ENCODE peak calls at places on chromosomes 1 and 21, in six cellular contexts. J, F, V, K, L and D are unnamed samples.

GRCh38 chr1:228989992-228990827 is 254.9 kb downstream of the RHOU start:
- DNase-seq in J (no peak), F (peak; percentile 5), V (peak; percentile 74), K (no peak), L (peak; percentile 41), D (peak; percentile 54)

GRCh38 chr1:79472067-79472656 is 465.6 kb upstream of the ADGRL4 start:
- DNase-seq in J (no peak), F (no peak), V (no peak), K (no peak), L (no peak), D (no peak)

GRCh38 chr1:13782634-13782995 is 82.6 kb downstream of the PRDM2 start:
- DNase-seq in J (no peak), F (no peak), V (no peak), K (no peak), L (no peak), D (no peak)

GRCh38 chr1:219402925-219403324 is 210.0 kb downstream of the ZC3H11B start:
- DNase-seq in J (no peak), F (no peak), V (no peak), K (no peak), L (no peak), D (no peak)

GRCh38 chr1:234926574-234927311 is 201.9 kb downstream of the TOMM20 start:
- DNase-seq in J (no peak), F (peak; percentile 72), V (no peak), K (no peak), L (no peak), D (peak; percentile 60)

GRCh38 chr1:232193451-232193783 is 436.5 kb downstream of the SIPA1L2 start:
- DNase-seq in J (no peak), F (no peak), V (no peak), K (no peak), L (no peak), D (no peak)

GRCh38 chr1:217650674-217651073 is 19.5 kb downstream of the SPATA17 start:
- DNase-seq in J (no peak), F (no peak), V (no peak), K (no peak), L (no peak), D (no peak)

GRCh38 chr1:66533804-66534745 is at the start of gene SGIP1:
- DNase-seq in J (peak; percentile 76), F (peak; percentile 15), V (peak; percentile 68), K (peak; percentile 87), L (peak; percentile 52), D (peak; percentile 46)

GRCh38 chr1:41501581-41501980 is 17.1 kb upstream of the EDN2 start:
- DNase-seq in J (no peak), F (no peak), V (no peak), K (no peak), L (peak; percentile 87), D (no peak)

GRCh38 chr1:11648732-11649158 is 5.5 kb downstream of the FBXO2 start:
- DNase-seq in J (no peak), F (peak; percentile 55), V (no peak), K (no peak), L (peak; percentile 67), D (no peak)

GRCh38 chr1:155024315-155024714 is 9.3 kb downstream of the DCST2 start:
- DNase-seq in J (no peak), F (no peak), V (no peak), K (no peak), L (no peak), D (no peak)

GRCh38 chr21:28587748-28588147 is 404.9 kb downstream of the LTN1 start:
- DNase-seq in J (peak; percentile 3), F (no peak), V (no peak), K (no peak), L (no peak), D (no peak)

GRCh38 chr1:209723761-209724693 is 19.4 kb downstream of the HSD11B1 start:
- DNase-seq in J (no peak), F (peak; percentile 66), V (no peak), K (no peak), L (no peak), D (no peak)

GRCh38 chr1:40892354-40892753 is 30.2 kb upstream of the CITED4 start:
- DNase-seq in J (no peak), F (no peak), V (no peak), K (no peak), L (no peak), D (no peak)

GRCh38 chr1:25698252-25698651 is 81.7 kb downstream of the MAN1C1 start:
- DNase-seq in J (no peak), F (peak; percentile 48), V (no peak), K (no peak), L (no peak), D (no peak)

GRCh38 chr1:184014271-184014670 is 23.3 kb downstream of the COLGALT2 start:
- DNase-seq in J (no peak), F (no peak), V (no peak), K (no peak), L (no peak), D (no peak)

GRCh38 chr21:23725576-23725975 is 1881.7 kb downstream of the MRPL39 start:
- DNase-seq in J (no peak), F (no peak), V (no peak), K (no peak), L (no peak), D (no peak)

GRCh38 chr1:243725846-243726245 is 124.2 kb downstream of the AKT3 start:
- DNase-seq in J (no peak), F (no peak), V (no peak), K (no peak), L (no peak), D (no peak)

GRCh38 chr1:209648366-209648765 is 3.9 kb downstream of the LAMB3 start:
- DNase-seq in J (no peak), F (no peak), V (no peak), K (no peak), L (no peak), D (no peak)

GRCh38 chr1:164683235-164683634 is 124.3 kb downstream of the PBX1 start:
- DNase-seq in J (no peak), F (no peak), V (no peak), K (no peak), L (peak; percentile 34), D (no peak)

DNA sequence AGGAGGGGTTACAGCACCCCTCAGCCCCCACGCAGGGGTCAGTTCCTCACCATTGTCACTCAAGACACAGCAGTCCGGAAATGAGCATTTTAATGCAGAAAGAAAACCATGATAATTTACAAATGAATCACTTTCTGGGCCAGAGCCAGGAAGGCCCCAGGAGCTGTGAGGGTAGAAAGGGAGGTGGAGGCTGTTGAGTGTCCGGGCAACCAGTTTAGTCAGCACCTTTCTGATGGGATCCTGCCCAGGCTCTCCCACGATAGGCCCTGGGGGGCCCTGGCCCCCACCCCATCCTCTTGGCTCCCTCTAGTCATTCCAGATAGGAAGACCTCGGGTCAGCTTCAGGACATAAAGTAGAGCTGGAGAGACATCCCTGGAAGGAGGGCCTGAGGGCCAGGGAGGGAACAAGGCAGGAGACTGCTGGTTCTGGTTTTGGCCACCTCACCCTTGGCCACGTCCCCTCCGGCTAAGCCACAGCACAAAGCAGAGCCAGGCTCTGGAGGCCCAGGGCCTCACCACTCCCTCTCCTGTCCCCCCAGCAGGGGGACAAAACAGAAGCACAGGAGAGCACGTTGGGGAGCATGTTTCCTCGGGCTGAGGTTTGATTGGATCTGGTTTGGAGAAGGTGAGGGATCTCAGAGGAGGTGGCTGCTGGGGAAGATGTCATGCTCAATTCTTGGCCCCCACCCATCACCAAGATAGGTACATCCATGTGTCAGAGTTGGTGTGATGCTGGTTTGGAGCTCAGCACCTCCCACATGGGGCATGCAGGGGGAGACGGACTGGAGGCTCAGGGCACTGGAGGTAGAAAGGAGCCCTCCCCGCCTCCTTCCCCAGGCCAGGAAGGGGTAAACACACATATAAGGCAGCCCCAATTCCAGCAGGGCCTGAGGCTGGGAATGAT is 20.6 kb downstream of the ETNK2 start:
- DNase-seq in J (peak; percentile 90), F (no peak), V (peak; percentile 87), K (no peak), L (peak; percentile 65), D (no peak)
- TF ChIP-seq CTCF in J (peak; percentile 20), F (no peak), V (no peak), K (no peak), L (no peak), D (no peak)

DNA sequence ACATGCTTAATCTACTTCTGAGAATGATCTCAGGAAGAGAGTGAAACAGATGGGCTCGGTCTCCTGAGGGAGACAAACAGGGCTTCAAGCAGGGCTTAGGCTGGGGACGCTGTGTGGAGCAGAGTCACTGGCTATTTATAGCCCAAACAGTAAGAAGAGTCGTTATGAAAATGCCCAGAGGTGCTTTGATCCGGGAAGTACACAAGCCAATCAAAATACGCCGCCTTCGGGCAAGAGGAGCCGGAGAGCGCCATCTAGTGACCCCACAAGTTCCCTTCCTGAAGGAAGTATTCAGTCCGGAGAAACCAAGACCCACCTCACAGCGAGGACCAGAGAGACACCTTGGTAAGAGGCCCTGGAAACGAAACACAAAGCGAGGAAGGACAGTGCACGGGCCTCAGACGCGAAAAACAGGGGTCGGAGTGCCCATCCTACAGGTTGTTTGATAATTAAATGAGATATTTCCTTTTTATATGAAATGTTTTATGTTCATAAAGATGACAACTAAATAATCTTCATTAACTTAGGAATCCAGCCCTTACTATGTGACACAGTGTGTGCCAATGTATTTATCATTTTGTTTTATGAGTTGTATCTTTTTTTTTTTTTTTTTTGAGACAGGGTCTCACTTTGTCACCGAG is 25.0 kb upstream of the SCCPDH start:
- DNase-seq in J (peak; percentile 92), F (peak; percentile 95), V (peak; percentile 90), K (peak; percentile 69), L (peak; percentile 92), D (peak; percentile 94)
- TF ChIP-seq CTCF in J (peak; percentile 93), F (peak; percentile 85), V (peak; percentile 80), K (peak; percentile 85), L (peak; percentile 79), D (peak; percentile 69)

DNA sequence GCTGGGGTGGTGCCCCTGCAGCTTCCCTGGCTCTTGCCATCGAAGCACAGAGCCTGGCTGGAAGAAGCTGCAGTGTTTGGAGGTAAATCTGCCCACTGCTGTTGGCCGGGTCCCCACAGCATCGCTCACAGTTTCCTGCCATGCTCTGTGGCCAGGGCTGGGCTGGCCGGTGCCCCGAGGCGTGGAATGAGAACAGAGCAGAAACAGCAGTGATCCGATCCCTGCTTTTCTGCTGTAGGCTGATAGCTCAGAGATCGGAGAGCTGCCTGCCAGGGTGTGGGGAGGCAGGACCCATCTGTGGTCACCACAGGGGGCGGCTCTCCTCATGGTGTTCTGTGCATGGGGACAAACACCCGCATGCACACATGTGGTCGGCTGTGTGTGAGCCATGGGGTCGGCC is 11.5 kb downstream of the SLC45A1 start:
- DNase-seq in J (no peak), F (no peak), V (no peak), K (no peak), L (no peak), D (no peak)
- TF ChIP-seq CTCF in J (no peak), F (no peak), V (no peak), K (no peak), L (no peak), D (no peak)

GRCh38 chr1:50084389-50084788 is 24.3 kb upstream of the ELAVL4 start:
- DNase-seq in J (no peak), F (no peak), V (no peak), K (no peak), L (no peak), D (no peak)
- TF ChIP-seq CTCF in J (no peak), F (no peak), V (no peak), K (no peak), L (no peak), D (no peak)

DNA sequence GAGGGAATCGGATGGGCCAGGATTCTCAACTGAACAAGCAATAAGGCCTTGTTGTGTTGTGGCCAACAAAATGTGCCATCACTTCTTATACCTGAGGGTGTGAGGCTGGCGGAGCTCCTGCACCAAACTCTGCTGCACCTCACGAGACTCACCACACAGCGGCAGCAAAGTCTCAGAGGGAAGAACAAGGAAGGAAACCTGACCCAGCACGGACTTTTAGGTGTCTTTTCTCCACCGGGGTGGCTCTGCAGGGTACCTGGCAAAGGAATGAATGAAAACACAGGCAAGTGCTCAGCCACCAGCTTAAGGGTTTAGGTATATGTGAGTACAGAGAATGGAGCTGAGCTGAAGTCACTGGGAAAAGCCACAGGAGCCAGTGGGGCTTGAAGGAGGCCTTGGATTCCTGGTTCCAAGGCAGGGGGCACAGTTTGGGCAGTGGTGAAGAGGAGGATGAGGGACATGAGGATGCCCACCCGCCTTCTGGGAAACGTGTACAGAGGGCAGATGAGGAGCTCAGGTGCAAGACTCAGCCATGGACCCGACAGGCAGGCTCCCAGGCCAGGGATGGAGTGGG is 31.1 kb upstream of the HSD3B1 start:
- DNase-seq in J (peak; percentile 15), F (peak; percentile 52), V (no peak), K (no peak), L (peak; percentile 81), D (no peak)
- TF ChIP-seq CTCF in J (peak; percentile 76), F (peak; percentile 46), V (no peak), K (peak; percentile 49), L (peak; percentile 82), D (no peak)